ENCODE peak calls at places on chromosomes 2 and 18, in four cellular contexts. One of them, this sample, is unnamed.

GRCh38 chr18:5414546-5414945 is 119.0 kb upstream of the ZBTB14 start:
- DNase-seq in heart left ventricle: no peak
- DNase-seq in A549: no peak
- DNase-seq in transverse colon: no peak
- DNase-seq in this sample: no peak

GRCh38 chr2:5980351-5981054 is 288.3 kb downstream of the SOX11 start:
- DNase-seq in heart left ventricle: no peak
- DNase-seq in A549: no peak
- DNase-seq in transverse colon: no peak
- DNase-seq in this sample: no peak

GRCh38 chr18:67145586-67146292 is 370.8 kb downstream of the DSEL start:
- DNase-seq in heart left ventricle: no peak
- DNase-seq in A549: no peak
- DNase-seq in transverse colon: no peak
- DNase-seq in this sample: no peak

GRCh38 chr2:48600204-48600813 is 17.3 kb upstream of the GTF2A1L start:
- DNase-seq in heart left ventricle: no peak
- DNase-seq in A549: no peak
- DNase-seq in transverse colon: no peak
- DNase-seq in this sample: peak; percentile 61

GRCh38 chr18:49321800-49322461 is 138.5 kb downstream of the DYM start:
- DNase-seq in heart left ventricle: no peak
- DNase-seq in A549: no peak
- DNase-seq in transverse colon: no peak
- DNase-seq in this sample: no peak

GRCh38 chr18:56986829-56987228 is 160.1 kb upstream of the BOD1L2 start:
- DNase-seq in heart left ventricle: no peak
- DNase-seq in A549: no peak
- DNase-seq in transverse colon: no peak
- DNase-seq in this sample: no peak

GRCh38 chr2:69097148-69097610 is 84.2 kb downstream of the ANTXR1 start:
- DNase-seq in heart left ventricle: no peak
- DNase-seq in A549: no peak
- DNase-seq in transverse colon: no peak
- DNase-seq in this sample: no peak

GRCh38 chr2:44124502-44124901 is 44.2 kb upstream of the PPM1B start:
- DNase-seq in heart left ventricle: no peak
- DNase-seq in A549: no peak
- DNase-seq in transverse colon: no peak
- DNase-seq in this sample: no peak

GRCh38 chr2:218985021-218985324 is at the start of gene FEV:
- DNase-seq in heart left ventricle: no peak
- DNase-seq in A549: no peak
- DNase-seq in transverse colon: no peak
- DNase-seq in this sample: no peak

DNA sequence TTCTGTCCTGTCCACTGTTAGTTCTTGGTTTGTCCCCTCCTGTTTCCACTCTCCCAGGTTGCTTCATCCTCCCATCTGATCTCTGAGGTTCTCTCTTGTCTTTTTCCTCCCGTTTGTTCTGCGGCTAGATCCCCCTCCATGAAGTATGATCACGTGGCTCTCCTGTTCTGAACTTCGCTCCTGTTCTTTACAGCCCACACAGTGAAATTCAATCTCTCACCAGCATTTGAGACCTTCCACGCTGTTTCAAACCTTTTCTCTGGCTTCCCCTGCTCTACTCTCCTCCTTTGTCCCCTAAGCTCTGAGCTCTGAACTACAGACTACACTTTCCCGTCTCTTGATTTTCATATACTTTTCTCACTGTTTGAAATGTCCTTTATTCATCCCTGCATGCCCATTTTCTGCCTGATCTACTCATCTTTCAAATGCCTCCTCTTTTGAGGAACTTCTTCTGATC is 83.5 kb downstream of the OSBPL6 start:
- DNase-seq in heart left ventricle: no peak
- DNase-seq in A549: no peak
- DNase-seq in transverse colon: no peak
- DNase-seq in this sample: no peak
- TF ChIP-seq POLR2A in heart left ventricle: no peak
- TF ChIP-seq POLR2A in A549: no peak
- TF ChIP-seq POLR2A in transverse colon: no peak
- TF ChIP-seq POLR2A in this sample: no peak

GRCh38 chr2:200689115-200689514 is 103.3 kb downstream of the AOX1 start:
- DNase-seq in heart left ventricle: no peak
- DNase-seq in A549: no peak
- DNase-seq in transverse colon: no peak
- DNase-seq in this sample: peak; percentile 66
- H3K4me3 ChIP-seq in heart left ventricle: no peak overlapping the region
- H3K4me3 ChIP-seq in A549: no peak overlapping the region
- H3K4me3 ChIP-seq in transverse colon: no peak overlapping the region
- H3K4me3 ChIP-seq in this sample: no peak overlapping the region

DNA sequence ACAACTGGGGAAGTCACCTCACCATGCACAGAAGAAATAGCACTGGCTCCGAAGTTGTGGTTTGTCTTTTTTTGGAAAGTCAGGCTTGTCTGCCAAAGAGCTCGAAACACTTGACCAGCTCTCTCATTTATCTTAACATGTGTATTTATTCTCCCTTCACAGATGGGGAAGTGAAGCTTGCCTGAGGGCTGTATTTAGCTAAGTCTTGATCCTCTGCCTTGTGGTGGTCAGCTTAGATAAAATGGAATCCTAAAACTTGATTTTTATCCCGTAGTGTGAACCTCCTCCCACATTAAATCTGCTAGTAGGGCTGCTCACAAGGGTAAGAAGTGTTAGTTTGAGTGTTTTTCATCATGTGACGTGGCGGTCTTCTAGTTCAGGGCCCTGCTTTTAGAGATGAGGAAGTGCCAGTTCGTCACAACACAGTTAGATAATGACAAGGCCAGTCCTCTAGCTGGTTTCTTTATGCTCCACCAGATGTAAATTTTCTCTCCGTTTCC is 89.7 kb downstream of the TMEM247 start:
- DNase-seq in heart left ventricle: peak; percentile 33
- DNase-seq in A549: no peak
- DNase-seq in transverse colon: no peak
- DNase-seq in this sample: peak; percentile 50
- TF ChIP-seq POLR2A in heart left ventricle: peak; percentile 24
- TF ChIP-seq POLR2A in A549: no peak
- TF ChIP-seq POLR2A in transverse colon: no peak
- TF ChIP-seq POLR2A in this sample: no peak

GRCh38 chr2:100413586-100413985 is 3.9 kb downstream of the CHST10 start:
- DNase-seq in heart left ventricle: no peak
- DNase-seq in A549: no peak
- DNase-seq in transverse colon: no peak
- DNase-seq in this sample: no peak
- H3K4me3 ChIP-seq in heart left ventricle: no peak overlapping the region
- H3K4me3 ChIP-seq in A549: no peak overlapping the region
- H3K4me3 ChIP-seq in transverse colon: no peak overlapping the region
- H3K4me3 ChIP-seq in this sample: no peak overlapping the region

GRCh38 chr2:181683518-181684453 is 3.5 kb upstream of the NEUROD1 start:
- DNase-seq in heart left ventricle: no peak
- DNase-seq in A549: peak; percentile 28
- DNase-seq in transverse colon: no peak
- DNase-seq in this sample: peak; percentile 13
- TF ChIP-seq POLR2A in heart left ventricle: no peak
- TF ChIP-seq POLR2A in A549: no peak
- TF ChIP-seq POLR2A in transverse colon: no peak
- TF ChIP-seq POLR2A in this sample: no peak

GRCh38 chr2:37588316-37588777 is 83.1 kb downstream of the CDC42EP3 start:
- DNase-seq in heart left ventricle: no peak
- DNase-seq in A549: no peak
- DNase-seq in transverse colon: no peak
- DNase-seq in this sample: no peak

GRCh38 chr2:37587817-37588216 is 83.6 kb downstream of the CDC42EP3 start:
- DNase-seq in heart left ventricle: no peak
- DNase-seq in A549: no peak
- DNase-seq in transverse colon: no peak
- DNase-seq in this sample: no peak

GRCh38 chr2:37585295-37585908 is 86.0 kb downstream of the CDC42EP3 start:
- DNase-seq in heart left ventricle: no peak
- DNase-seq in A549: no peak
- DNase-seq in transverse colon: peak; percentile 22
- DNase-seq in this sample: no peak

GRCh38 chr2:37585982-37586621 is 85.3 kb downstream of the CDC42EP3 start:
- DNase-seq in heart left ventricle: peak; percentile 35
- DNase-seq in A549: no peak
- DNase-seq in transverse colon: peak; percentile 43
- DNase-seq in this sample: no peak

DNA sequence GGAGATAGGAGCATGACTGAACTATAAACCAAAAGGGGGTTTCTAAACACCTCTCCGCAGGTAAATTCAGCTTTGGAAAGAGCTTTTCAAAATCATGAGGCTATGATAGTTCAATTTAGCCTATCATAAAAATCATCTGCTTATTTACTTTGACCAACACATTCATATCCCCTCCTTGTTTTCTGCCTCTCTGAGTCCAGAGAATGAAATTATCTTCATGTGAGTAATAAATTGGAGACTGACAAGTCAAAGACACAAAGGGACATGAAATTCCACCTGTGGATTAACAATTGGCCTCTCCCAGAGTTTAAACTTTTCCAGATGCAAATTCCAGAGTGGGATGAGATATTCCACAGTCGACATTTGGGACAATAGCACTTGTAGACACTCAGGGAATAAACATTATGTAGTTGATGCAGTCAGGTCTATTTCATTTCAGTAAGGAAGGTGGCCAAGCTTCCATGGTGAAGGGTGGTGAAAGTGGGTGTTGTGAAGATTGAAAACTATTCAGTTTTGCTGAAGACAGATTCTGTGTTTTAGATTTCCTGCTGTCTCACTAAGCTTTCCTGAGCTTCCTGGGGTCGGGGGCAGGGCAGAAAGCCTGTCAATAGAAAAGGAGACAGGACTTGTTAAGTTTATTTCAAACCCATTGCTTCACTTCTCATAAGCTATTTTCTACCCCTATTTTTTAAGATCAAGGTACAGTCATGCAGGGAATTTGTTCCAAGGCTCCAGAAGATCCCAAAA is 84.6 kb downstream of the CDC42EP3 start:
- DNase-seq in heart left ventricle: no peak
- DNase-seq in A549: no peak
- DNase-seq in transverse colon: no peak
- DNase-seq in this sample: no peak
- H3K4me3 ChIP-seq in heart left ventricle: no peak overlapping the region
- H3K4me3 ChIP-seq in A549: peak overlapping the region; percentile 24
- H3K4me3 ChIP-seq in transverse colon: no peak overlapping the region
- H3K4me3 ChIP-seq in this sample: no peak overlapping the region

DNA sequence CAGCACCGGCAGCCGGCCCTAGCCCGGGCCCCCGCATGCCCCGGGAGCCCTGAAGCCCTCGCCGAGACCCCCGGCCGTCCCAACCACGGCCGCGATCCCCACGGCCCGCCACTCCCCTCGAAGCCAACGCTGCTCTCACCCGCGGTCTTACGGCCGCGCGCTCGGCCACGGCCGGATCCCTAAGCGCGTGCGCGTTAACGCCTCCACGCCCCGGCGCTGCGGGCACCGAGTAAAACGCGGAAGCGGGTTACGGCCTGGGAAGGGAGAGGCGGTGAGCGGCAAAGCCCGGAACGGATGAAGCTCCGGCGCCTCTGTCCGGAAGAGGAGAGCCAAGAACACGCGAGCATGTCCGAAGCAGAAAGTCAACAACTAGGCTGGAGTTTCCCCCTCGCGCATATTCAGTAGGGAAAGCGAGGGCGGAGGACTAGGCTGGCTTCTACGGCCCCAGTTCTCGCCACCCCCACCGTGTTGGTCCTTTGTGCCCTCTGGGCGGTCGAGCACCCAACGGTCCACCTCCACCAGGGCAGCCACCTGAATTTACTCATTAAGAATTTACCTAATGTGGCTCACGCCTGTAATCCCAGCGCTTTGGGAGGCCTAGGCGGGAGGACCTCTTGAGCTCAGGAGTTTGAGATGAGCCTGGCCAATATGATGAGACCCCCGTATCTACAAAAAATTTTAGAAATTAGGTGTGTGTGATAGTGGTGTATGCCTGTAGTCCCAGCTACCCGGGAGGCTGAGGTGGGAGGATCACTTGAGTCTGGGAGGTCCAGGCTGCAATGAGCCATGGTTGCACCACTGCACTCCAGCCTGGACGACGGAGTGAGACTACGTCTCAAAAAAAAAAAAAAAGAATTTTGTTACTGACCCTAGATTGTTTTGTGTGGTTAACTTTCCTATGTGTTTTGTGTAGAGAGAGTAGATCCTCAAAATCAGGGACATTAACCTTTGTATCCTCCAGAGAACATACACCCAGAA is at the start of gene KANSL3:
- DNase-seq in heart left ventricle: peak; percentile 94
- DNase-seq in A549: peak; percentile 66
- DNase-seq in transverse colon: peak; percentile 92
- DNase-seq in this sample: peak; percentile 97
- TF ChIP-seq POLR2A in heart left ventricle: peak; percentile 69
- TF ChIP-seq POLR2A in A549: peak; percentile 80
- TF ChIP-seq POLR2A in transverse colon: peak; percentile 93
- TF ChIP-seq POLR2A in this sample: peak; percentile 87

GRCh38 chr2:60230037-60230436 is 323.4 kb downstream of the BCL11A start:
- DNase-seq in heart left ventricle: no peak
- DNase-seq in A549: no peak
- DNase-seq in transverse colon: no peak
- DNase-seq in this sample: no peak

GRCh38 chr2:60230596-60230995 is 322.9 kb downstream of the BCL11A start:
- DNase-seq in heart left ventricle: no peak
- DNase-seq in A549: no peak
- DNase-seq in transverse colon: no peak
- DNase-seq in this sample: no peak

DNA sequence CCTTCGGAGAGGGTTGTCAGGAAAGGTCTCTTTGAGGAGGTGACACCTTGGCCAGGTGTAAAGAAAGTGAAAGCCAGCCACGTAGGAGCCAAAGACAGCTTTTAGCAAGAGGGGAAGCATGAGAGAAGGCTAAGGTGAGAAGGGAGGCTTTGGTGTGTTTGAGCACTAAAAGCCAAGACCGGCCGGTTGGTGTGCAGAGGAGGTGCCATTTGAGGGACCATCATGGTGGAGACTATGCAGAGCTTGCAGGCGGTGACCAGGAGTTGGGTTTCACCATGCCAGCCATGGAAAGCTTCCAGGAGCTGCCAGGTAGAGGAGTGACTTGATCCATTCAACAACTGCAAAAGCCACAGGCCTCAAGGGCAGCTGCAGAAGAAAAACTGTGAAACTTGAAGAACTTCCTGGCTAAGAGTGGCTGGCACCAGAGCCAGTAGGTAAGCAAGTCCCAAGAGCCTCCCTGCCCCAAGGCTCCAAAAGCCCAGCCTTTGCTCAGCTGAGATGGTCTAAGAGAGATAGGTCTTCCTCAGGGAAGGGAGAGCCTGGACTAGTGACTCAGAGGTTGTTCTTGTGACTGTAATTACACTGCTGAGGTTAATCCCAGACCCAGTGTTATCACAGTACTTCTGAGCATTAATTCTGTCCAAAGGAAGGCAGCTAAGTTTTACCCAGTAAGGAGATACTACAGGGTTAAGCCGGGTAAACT is 319.0 kb downstream of the BCL11A start:
- DNase-seq in heart left ventricle: no peak
- DNase-seq in A549: no peak
- DNase-seq in transverse colon: no peak
- DNase-seq in this sample: no peak
- H3K4me3 ChIP-seq in heart left ventricle: no peak overlapping the region
- H3K4me3 ChIP-seq in A549: no peak overlapping the region
- H3K4me3 ChIP-seq in transverse colon: no peak overlapping the region
- H3K4me3 ChIP-seq in this sample: no peak overlapping the region

GRCh38 chr2:27050281-27050995 is 1.0 kb upstream of the AGBL5 start:
- DNase-seq in heart left ventricle: peak; percentile 84
- DNase-seq in A549: peak; percentile 95
- DNase-seq in transverse colon: peak; percentile 95
- DNase-seq in this sample: peak; percentile 96
- TF ChIP-seq POLR2A in heart left ventricle: no peak
- TF ChIP-seq POLR2A in A549: peak; percentile 97
- TF ChIP-seq POLR2A in transverse colon: no peak
- TF ChIP-seq POLR2A in this sample: peak; percentile 21

This sample was measured in NB4.